ENCODE peak calls at places on chromosome 9, in four cellular contexts. W is HFFc6; E is CD4-positive, CD25-positive, alpha-beta regulatory T cell; R is ELF-1. J is an unnamed sample.
A peak's percentile ranks its signal among the peaks of the same experiment; 100 is the strongest.

GRCh38 chr9:136375096-136375495 is 1.6 kb upstream of the CARD9 start:
- DNase-seq in W (no peak), E (no peak), R (no peak), J (no peak)

GRCh38 chr9:16575878-16576245 is 294.6 kb downstream of the BNC2 start:
- DNase-seq in W (no peak), E (no peak), R (peak; percentile 16), J (no peak)

GRCh38 chr9:113590991-113591898 is 127.7 kb downstream of the RGS3 start:
- DNase-seq in W (peak; percentile 69), E (peak; percentile 70), R (peak; percentile 95), J (peak; percentile 89)

GRCh38 chr9:80025131-80025530 is 453.4 kb downstream of the TLE4 start:
- DNase-seq in W (no peak), E (no peak), R (no peak), J (no peak)

GRCh38 chr9:72149231-72149975 is at the start of gene GDA:
- DNase-seq in W (no peak), E (no peak), R (peak; percentile 65), J (peak; percentile 66)

GRCh38 chr9:76374702-76375543 is 19.3 kb downstream of the RFK start:
- DNase-seq in W (peak; percentile 62), E (no peak), R (peak; percentile 84), J (peak; percentile 36)

GRCh38 chr9:116360974-116361373 is 207.4 kb downstream of the PAPPA start:
- DNase-seq in W (no peak), E (no peak), R (no peak), J (no peak)

GRCh38 chr9:21031091-21031817 is at the start of gene HACD4:
- DNase-seq in W (no peak), E (peak; percentile 88), R (peak; percentile 76), J (peak; percentile 61)

GRCh38 chr9:63817622-63818518 is 1467.1 kb downstream of the FOXD4L5 start:
- DNase-seq in W (peak; percentile 36), E (peak; percentile 70), R (no peak), J (peak; percentile 34)

GRCh38 chr9:16986441-16987387 is 116.2 kb upstream of the BNC2 start:
- DNase-seq in W (peak; percentile 70), E (no peak), R (no peak), J (no peak)

GRCh38 chr9:36911601-36912412 is 122.3 kb downstream of the PAX5 start:
- DNase-seq in W (no peak), E (no peak), R (no peak), J (no peak)

GRCh38 chr9:119375892-119376291 is 6.7 kb upstream of the BRINP1 start:
- DNase-seq in W (peak; percentile 2), E (no peak), R (peak; percentile 52), J (peak; percentile 70)

GRCh38 chr9:70789086-70789485 is 332.3 kb downstream of the TRPM3 start:
- DNase-seq in W (no peak), E (no peak), R (no peak), J (no peak)

GRCh38 chr9:78406933-78407332 is 110.0 kb downstream of the PSAT1 start:
- DNase-seq in W (no peak), E (no peak), R (no peak), J (no peak)

J was measured in neural progenitor cell.